ENCODE peak calls at places on chromosomes 4 and X, in five cellular contexts. D, Y, L, U and K are unnamed samples.

GRCh38 chrX:118117069-118117405 is 427 bp upstream of the KLHL13 start:
- DNase-seq in U (no peak), D (no peak), Y (no peak), L (no peak), K (no peak)

GRCh38 chrX:104482757-104483156 is 83.2 kb upstream of the IL1RAPL2 start:
- DNase-seq in Y (no peak), D (peak), L (no peak), U (no peak), K (no peak)

GRCh38 chr4:78779280-78779679 is 3.1 kb downstream of the BMP2K start:
- DNase-seq in D (no peak), Y (no peak), U (no peak), L (no peak), K (peak)

GRCh38 chr4:160364217-160364616 is 1261.3 kb downstream of the RAPGEF2 start:
- DNase-seq in Y (no peak), L (no peak), U (no peak), D (no peak), K (no peak)

GRCh38 chr4:80027611-80028010 is 45.4 kb downstream of the ANTXR2 start:
- DNase-seq in U (no peak), D (no peak), Y (no peak), L (no peak), K (no peak)

GRCh38 chr4:184019084-184019483 is 114.0 kb downstream of the STOX2 start:
- DNase-seq in L (peak), Y (no peak), U (no peak), D (peak), K (peak)

GRCh38 chrX:9231491-9231890 is 197.6 kb upstream of the FAM9B start:
- DNase-seq in D (no peak), L (no peak), Y (no peak), U (no peak), K (peak)

GRCh38 chrX:11557120-11557519 is 108.6 kb downstream of the ARHGAP6 start:
- DNase-seq in L (peak), Y (peak), D (peak), U (no peak), K (peak)

GRCh38 chr4:109622581-109622980 is 62.5 kb downstream of the MCUB start:
- DNase-seq in U (no peak), D (no peak), L (no peak), Y (no peak), K (no peak)

GRCh38 chr4:8050555-8051206 is 107.9 kb downstream of the ABLIM2 start:
- DNase-seq in Y (peak), U (no peak), D (peak), L (peak), K (no peak)

GRCh38 chr4:13977755-13978154 is 350.2 kb upstream of the BOD1L1 start:
- DNase-seq in U (no peak), Y (no peak), D (no peak), L (no peak), K (no peak)

GRCh38 chrX:50161143-50161542 is 39.7 kb downstream of the AKAP4 start:
- DNase-seq in U (no peak), Y (no peak), D (peak), L (no peak), K (peak)